ENCODE peak calls at places on chromosomes 4 and X, in ten cellular contexts. One of them, this sample, is unnamed. For H3K27me3 and H3K9me3, the result is how much of the 10 kb centered on the place peaks cover.

GRCh38 chrX:12970691-12971202 is 4.2 kb upstream of the TMSB4X start:
- DNase-seq in PC-3: peak
- DNase-seq in body of pancreas: peak
- DNase-seq in uterus: peak
- DNase-seq in heart left ventricle: no peak
- DNase-seq in pancreas: peak
- DNase-seq in WERI-Rb-1: peak
- DNase-seq in testis: peak
- DNase-seq in tibial nerve: peak
- DNase-seq in endodermal cell: peak
- DNase-seq in this sample: no peak

GRCh38 chr4:109332926-109333464 is 30.5 kb upstream of the COL25A1 start:
- DNase-seq in PC-3: no peak
- DNase-seq in body of pancreas: no peak
- DNase-seq in uterus: no peak
- DNase-seq in heart left ventricle: no peak
- DNase-seq in pancreas: no peak
- DNase-seq in WERI-Rb-1: peak
- DNase-seq in testis: no peak
- DNase-seq in tibial nerve: no peak
- DNase-seq in endodermal cell: peak
- DNase-seq in this sample: no peak

GRCh38 chr4:40733752-40734151 is 16.0 kb upstream of the NSUN7 start:
- DNase-seq in PC-3: no peak
- DNase-seq in body of pancreas: no peak
- DNase-seq in uterus: no peak
- DNase-seq in heart left ventricle: no peak
- DNase-seq in pancreas: no peak
- DNase-seq in WERI-Rb-1: no peak
- DNase-seq in testis: no peak
- DNase-seq in tibial nerve: no peak
- DNase-seq in endodermal cell: no peak
- DNase-seq in this sample: no peak

GRCh38 chr4:143585548-143585947 is 72.0 kb downstream of the SMARCA5 start:
- DNase-seq in PC-3: no peak
- DNase-seq in body of pancreas: no peak
- DNase-seq in uterus: no peak
- DNase-seq in heart left ventricle: no peak
- DNase-seq in pancreas: no peak
- DNase-seq in WERI-Rb-1: no peak
- DNase-seq in testis: no peak
- DNase-seq in tibial nerve: no peak
- DNase-seq in endodermal cell: no peak
- DNase-seq in this sample: no peak

GRCh38 chr4:41613782-41614181 is 75.8 kb downstream of the LIMCH1 start:
- DNase-seq in PC-3: no peak
- DNase-seq in body of pancreas: no peak
- DNase-seq in uterus: no peak
- DNase-seq in heart left ventricle: no peak
- DNase-seq in pancreas: no peak
- DNase-seq in WERI-Rb-1: no peak
- DNase-seq in testis: no peak
- DNase-seq in tibial nerve: no peak
- DNase-seq in endodermal cell: no peak
- DNase-seq in this sample: no peak

GRCh38 chrX:68827848-68828562 is 816 bp upstream of the EFNB1 start:
- DNase-seq in PC-3: peak
- DNase-seq in body of pancreas: peak
- DNase-seq in uterus: peak
- DNase-seq in heart left ventricle: peak
- DNase-seq in pancreas: peak
- DNase-seq in WERI-Rb-1: peak
- DNase-seq in testis: peak
- DNase-seq in tibial nerve: peak
- DNase-seq in endodermal cell: peak
- DNase-seq in this sample: peak

GRCh38 chr4:129218897-129219296 is 122.9 kb downstream of the C4orf33 start:
- DNase-seq in PC-3: peak
- DNase-seq in body of pancreas: no peak
- DNase-seq in uterus: no peak
- DNase-seq in heart left ventricle: no peak
- DNase-seq in pancreas: no peak
- DNase-seq in WERI-Rb-1: no peak
- DNase-seq in testis: no peak
- DNase-seq in tibial nerve: no peak
- DNase-seq in endodermal cell: no peak
- DNase-seq in this sample: no peak

GRCh38 chrX:119617511-119618164 is 11.4 kb upstream of the NKRF start:
- DNase-seq in PC-3: no peak
- DNase-seq in body of pancreas: peak
- DNase-seq in uterus: no peak
- DNase-seq in heart left ventricle: no peak
- DNase-seq in pancreas: no peak
- DNase-seq in WERI-Rb-1: no peak
- DNase-seq in testis: no peak
- DNase-seq in tibial nerve: no peak
- DNase-seq in endodermal cell: no peak
- DNase-seq in this sample: no peak

GRCh38 chr4:150315691-150316090 is 237.4 kb downstream of the DCLK2 start:
- DNase-seq in PC-3: no peak
- DNase-seq in body of pancreas: no peak
- DNase-seq in uterus: no peak
- DNase-seq in heart left ventricle: no peak
- DNase-seq in pancreas: no peak
- DNase-seq in WERI-Rb-1: no peak
- DNase-seq in testis: no peak
- DNase-seq in tibial nerve: no peak
- DNase-seq in endodermal cell: no peak
- DNase-seq in this sample: no peak

GRCh38 chr4:100872811-100873210 is 355.0 kb upstream of the EMCN start:
- DNase-seq in PC-3: no peak
- DNase-seq in body of pancreas: no peak
- DNase-seq in uterus: no peak
- DNase-seq in heart left ventricle: no peak
- DNase-seq in pancreas: no peak
- DNase-seq in WERI-Rb-1: no peak
- DNase-seq in testis: no peak
- DNase-seq in tibial nerve: no peak
- DNase-seq in endodermal cell: no peak
- DNase-seq in this sample: no peak

GRCh38 chrX:149829751-149830191 is 48.0 kb downstream of the MAGEA9 start:
- DNase-seq in PC-3: no peak
- DNase-seq in body of pancreas: no peak
- DNase-seq in uterus: no peak
- DNase-seq in heart left ventricle: no peak
- DNase-seq in pancreas: no peak
- DNase-seq in WERI-Rb-1: no peak
- DNase-seq in testis: no peak
- DNase-seq in tibial nerve: no peak
- DNase-seq in endodermal cell: peak
- DNase-seq in this sample: no peak

GRCh38 chrX:133249659-133250058 is 31.5 kb upstream of the TFDP3 start:
- DNase-seq in PC-3: peak
- DNase-seq in body of pancreas: no peak
- DNase-seq in uterus: no peak
- DNase-seq in heart left ventricle: no peak
- DNase-seq in pancreas: no peak
- DNase-seq in WERI-Rb-1: no peak
- DNase-seq in testis: no peak
- DNase-seq in tibial nerve: no peak
- DNase-seq in endodermal cell: no peak
- DNase-seq in this sample: no peak

GRCh38 chrX:11759172-11759460 is 1.1 kb downstream of the MSL3 start:
- DNase-seq in PC-3: no peak
- DNase-seq in body of pancreas: no peak
- DNase-seq in uterus: no peak
- DNase-seq in heart left ventricle: no peak
- DNase-seq in pancreas: no peak
- DNase-seq in WERI-Rb-1: no peak
- DNase-seq in testis: no peak
- DNase-seq in tibial nerve: no peak
- DNase-seq in endodermal cell: no peak
- DNase-seq in this sample: no peak

GRCh38 chr4:72505314-72505744 is 63.7 kb downstream of the ADAMTS3 start:
- DNase-seq in PC-3: peak
- DNase-seq in body of pancreas: peak
- DNase-seq in uterus: no peak
- DNase-seq in heart left ventricle: no peak
- DNase-seq in pancreas: no peak
- DNase-seq in WERI-Rb-1: peak
- DNase-seq in testis: peak
- DNase-seq in tibial nerve: no peak
- DNase-seq in endodermal cell: peak
- DNase-seq in this sample: no peak

GRCh38 chr4:3263053-3263958 is 14.3 kb downstream of the MSANTD1 start:
- DNase-seq in PC-3: no peak
- DNase-seq in body of pancreas: no peak
- DNase-seq in uterus: no peak
- DNase-seq in heart left ventricle: peak
- DNase-seq in pancreas: peak
- DNase-seq in WERI-Rb-1: no peak
- DNase-seq in testis: no peak
- DNase-seq in tibial nerve: no peak
- DNase-seq in endodermal cell: no peak
- DNase-seq in this sample: no peak

GRCh38 chr4:41887821-41888699 is 47.2 kb upstream of the TMEM33 start:
- DNase-seq in PC-3: peak
- DNase-seq in body of pancreas: peak
- DNase-seq in uterus: no peak
- DNase-seq in heart left ventricle: no peak
- DNase-seq in pancreas: peak
- DNase-seq in WERI-Rb-1: peak
- DNase-seq in testis: peak
- DNase-seq in tibial nerve: peak
- DNase-seq in endodermal cell: peak
- DNase-seq in this sample: no peak

GRCh38 chr4:83613994-83614393 is 78.1 kb downstream of the GPAT3 start:
- DNase-seq in PC-3: no peak
- DNase-seq in body of pancreas: no peak
- DNase-seq in uterus: no peak
- DNase-seq in heart left ventricle: no peak
- DNase-seq in pancreas: no peak
- DNase-seq in WERI-Rb-1: no peak
- DNase-seq in testis: no peak
- DNase-seq in tibial nerve: no peak
- DNase-seq in endodermal cell: no peak
- DNase-seq in this sample: no peak
- TF ChIP-seq CTCF in PC-3: no peak
- TF ChIP-seq CTCF in body of pancreas: no peak
- TF ChIP-seq CTCF in uterus: no peak
- TF ChIP-seq CTCF in heart left ventricle: no peak
- TF ChIP-seq CTCF in pancreas: no peak
- TF ChIP-seq CTCF in WERI-Rb-1: no peak
- TF ChIP-seq CTCF in testis: no peak
- TF ChIP-seq CTCF in tibial nerve: no peak
- TF ChIP-seq CTCF in endodermal cell: no peak
- TF ChIP-seq CTCF in this sample: no peak

DNA sequence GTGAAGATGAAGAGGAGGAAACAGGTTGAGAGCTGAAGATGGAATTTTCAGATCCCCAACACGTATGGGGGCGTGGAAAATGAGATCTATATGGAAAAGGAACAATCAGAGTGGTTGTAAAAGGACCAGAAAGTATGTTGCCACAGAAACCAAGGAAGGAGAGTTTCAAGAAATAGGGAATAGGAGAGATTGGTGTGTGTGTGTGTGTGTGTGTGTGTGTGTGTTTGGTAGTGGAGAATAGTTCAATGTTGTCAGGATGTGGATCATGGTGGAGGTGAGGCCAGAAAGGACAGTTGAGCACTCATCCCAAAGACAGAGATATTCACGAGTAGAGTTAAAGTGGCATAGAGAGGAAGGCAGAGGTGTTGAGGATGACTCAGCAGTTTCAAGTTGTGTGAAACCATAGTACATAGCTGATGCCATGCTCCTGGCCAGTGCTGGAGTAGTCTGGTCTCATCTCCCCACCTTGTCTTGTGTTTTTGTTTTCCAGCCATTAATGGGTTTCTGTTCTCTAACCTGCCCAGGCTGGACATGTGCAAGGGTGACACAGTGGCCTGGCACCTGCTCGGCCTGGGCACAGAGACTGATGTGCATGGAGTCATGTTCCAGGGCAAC is 36.1 kb downstream of the HEPH start:
- DNase-seq in PC-3: no peak
- DNase-seq in body of pancreas: no peak
- DNase-seq in uterus: no peak
- DNase-seq in heart left ventricle: no peak
- DNase-seq in pancreas: no peak
- DNase-seq in WERI-Rb-1: no peak
- DNase-seq in testis: no peak
- DNase-seq in tibial nerve: no peak
- DNase-seq in endodermal cell: no peak
- DNase-seq in this sample: no peak
- H3K27me3 ChIP-seq in PC-3: under half
- H3K27me3 ChIP-seq in body of pancreas: under half
- H3K27me3 ChIP-seq in uterus: under half
- H3K27me3 ChIP-seq in heart left ventricle: under half
- H3K27me3 ChIP-seq in pancreas: under half
- H3K27me3 ChIP-seq in WERI-Rb-1: under half
- H3K27me3 ChIP-seq in testis: under half
- H3K27me3 ChIP-seq in tibial nerve: under half
- H3K27me3 ChIP-seq in endodermal cell: under half
- H3K27me3 ChIP-seq in this sample: under half

DNA sequence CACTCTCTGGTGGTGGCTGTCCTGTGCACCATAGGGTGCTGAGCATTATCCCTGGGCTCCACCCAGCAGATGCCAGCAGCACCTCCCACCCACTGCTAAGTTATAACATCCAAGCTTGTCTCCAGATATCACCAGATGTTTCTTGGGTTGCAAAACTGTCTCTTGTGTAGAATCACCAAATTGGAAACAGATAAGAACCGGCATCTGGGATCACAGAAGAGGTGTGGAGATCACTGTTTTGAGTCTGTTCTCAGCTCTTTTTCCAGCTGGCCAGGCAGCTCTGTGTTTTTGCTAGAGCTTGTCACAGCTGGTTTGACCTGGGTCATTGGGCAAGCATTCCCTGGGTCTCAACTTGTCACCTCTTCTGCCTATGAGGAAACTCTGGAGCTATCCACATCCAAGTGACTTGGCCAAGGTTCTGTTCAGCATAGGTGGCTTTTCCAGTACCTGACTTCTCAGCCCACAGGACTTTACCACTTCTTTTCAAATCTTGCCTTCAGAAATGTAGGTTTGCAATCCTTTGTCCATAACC is 15.3 kb upstream of the PUDP start:
- DNase-seq in PC-3: no peak
- DNase-seq in body of pancreas: no peak
- DNase-seq in uterus: no peak
- DNase-seq in heart left ventricle: no peak
- DNase-seq in pancreas: no peak
- DNase-seq in WERI-Rb-1: no peak
- DNase-seq in testis: no peak
- DNase-seq in tibial nerve: no peak
- DNase-seq in endodermal cell: no peak
- DNase-seq in this sample: no peak
- H3K9me3 ChIP-seq in PC-3: under half
- H3K9me3 ChIP-seq in body of pancreas: under half
- H3K9me3 ChIP-seq in uterus: under half
- H3K9me3 ChIP-seq in heart left ventricle: under half
- H3K9me3 ChIP-seq in pancreas: under half
- H3K9me3 ChIP-seq in WERI-Rb-1: under half
- H3K9me3 ChIP-seq in testis: under half
- H3K9me3 ChIP-seq in tibial nerve: under half
- H3K9me3 ChIP-seq in endodermal cell: under half
- H3K9me3 ChIP-seq in this sample: under half

GRCh38 chr4:186936496-186937375 is 213.1 kb upstream of the FAT1 start:
- DNase-seq in PC-3: peak
- DNase-seq in body of pancreas: peak
- DNase-seq in uterus: no peak
- DNase-seq in heart left ventricle: no peak
- DNase-seq in pancreas: no peak
- DNase-seq in WERI-Rb-1: no peak
- DNase-seq in testis: no peak
- DNase-seq in tibial nerve: no peak
- DNase-seq in endodermal cell: no peak
- DNase-seq in this sample: no peak
- TF ChIP-seq CTCF in PC-3: peak
- TF ChIP-seq CTCF in body of pancreas: peak
- TF ChIP-seq CTCF in uterus: no peak
- TF ChIP-seq CTCF in heart left ventricle: peak
- TF ChIP-seq CTCF in pancreas: no peak
- TF ChIP-seq CTCF in WERI-Rb-1: no peak
- TF ChIP-seq CTCF in testis: no peak
- TF ChIP-seq CTCF in tibial nerve: peak
- TF ChIP-seq CTCF in endodermal cell: no peak
- TF ChIP-seq CTCF in this sample: no peak

This sample was measured in psoas muscle.